ENCODE peak calls at places on chromosomes 4 and X, in six cellular contexts. A is ovary, H is SK-N-SH, O is HCT116, D is body of pancreas, T is H9. S is an unnamed sample. For H3K4me1, the result is how much of the 10 kb centered on the place peaks cover.

GRCh38 chr4:98733601-98734000 is 75.2 kb upstream of the TSPAN5 start:
- DNase-seq in A (no peak), O (no peak), T (no peak), H (no peak), D (no peak), S (no peak)

GRCh38 chr4:5976921-5977320 is 41.3 kb downstream of the C4orf50 start:
- DNase-seq in T (peak), H (no peak), A (no peak), O (no peak), D (no peak), S (no peak)

GRCh38 chr4:142645478-142646108 is 200.5 kb downstream of the INPP4B start:
- DNase-seq in O (no peak), A (no peak), H (no peak), T (no peak), D (no peak), S (no peak)

GRCh38 chr4:115370012-115370411 is 256.6 kb upstream of the NDST4 start:
- DNase-seq in O (no peak), H (no peak), D (no peak), T (no peak), A (no peak), S (no peak)

GRCh38 chr4:136438645-136439044 is 1093.6 kb downstream of the PCDH18 start:
- DNase-seq in T (no peak), O (no peak), A (no peak), H (no peak), D (no peak), S (no peak)

GRCh38 chr4:82780398-82781231 is 18.0 kb downstream of the SCD5 start:
- DNase-seq in D (peak), A (peak), H (peak), O (no peak), T (peak), S (peak)

GRCh38 chr4:53015681-53016080 is 153.6 kb downstream of the RASL11B start:
- DNase-seq in A (peak), O (peak), T (peak), D (peak), H (peak), S (no peak)

GRCh38 chr4:123977623-123978022 is 581.0 kb downstream of the SPRY1 start:
- DNase-seq in O (no peak), T (no peak), A (no peak), H (no peak), D (no peak), S (no peak)

GRCh38 chrX:151974336-151975227 is at the start of gene GABRE:
- DNase-seq in T (peak), H (peak), O (no peak), A (peak), D (peak), S (peak)

GRCh38 chrX:13151806-13152510 is 107.5 kb upstream of the FAM9C start:
- DNase-seq in D (no peak), O (no peak), A (no peak), T (no peak), H (no peak), S (no peak)

GRCh38 chrX:71671043-71671829 is 3.9 kb downstream of the LOC101059915 start:
- DNase-seq in T (no peak), A (no peak), H (no peak), O (no peak), D (no peak), S (no peak)

GRCh38 chrX:107760304-107761077 is 15.1 kb downstream of the TSC22D3 start:
- DNase-seq in H (no peak), A (no peak), D (no peak), T (no peak), O (no peak), S (no peak)
- H3K4me1 ChIP-seq in H (under half), A (under half), D (under half), T (under half), O (under half), S (under half)

DNA sequence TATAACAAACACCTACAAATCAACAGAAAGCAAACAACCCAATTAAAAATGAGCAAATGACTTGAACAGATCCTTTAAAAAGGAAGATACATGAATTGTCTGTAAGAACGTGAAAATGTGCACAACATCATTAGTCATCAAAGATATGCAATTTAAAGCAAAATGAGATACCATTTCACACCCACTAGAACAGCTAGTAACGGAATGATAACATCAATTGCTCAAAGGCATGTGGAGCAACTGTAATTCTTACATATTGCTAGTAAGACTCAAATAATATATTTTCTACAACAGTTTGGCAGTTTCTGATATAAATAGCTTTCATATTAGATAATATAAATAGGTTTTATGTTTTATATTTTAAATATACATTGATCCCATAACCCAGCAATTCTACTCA is 82.5 kb downstream of the LCORL start:
- DNase-seq in H (no peak), T (no peak), A (no peak), O (no peak), D (no peak), S (no peak)
- TF ChIP-seq CTCF in H (no peak), T (no peak), A (no peak), O (no peak), D (no peak), S (no peak)

DNA sequence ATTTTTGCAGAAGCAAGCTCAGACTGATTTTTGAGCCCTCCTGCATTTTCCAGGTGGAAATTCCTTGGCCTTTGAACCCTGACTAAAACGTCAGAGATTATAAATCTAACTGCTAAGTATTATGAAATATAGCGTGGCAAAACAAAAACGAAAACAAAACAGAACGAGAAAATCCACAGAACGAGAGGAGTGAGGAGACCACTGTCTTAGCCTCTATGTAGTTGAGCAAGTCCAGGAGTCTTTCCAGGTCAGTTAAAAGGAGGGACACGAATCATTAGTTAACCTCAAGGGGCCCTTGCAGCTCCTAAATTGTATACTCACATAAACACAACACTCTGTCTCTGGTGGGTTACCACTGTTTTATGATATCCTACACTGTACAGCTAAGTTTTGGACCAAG is 80.2 kb downstream of the SYNPO2 start:
- DNase-seq in D (no peak), H (no peak), O (no peak), A (no peak), T (no peak), S (no peak)
- H3K4me1 ChIP-seq in D (under half), H (under half), O (under half), A (under half), T (under half), S (under half)

GRCh38 chr4:147594107-147594506 is 23.1 kb upstream of the TMEM184C start:
- DNase-seq in T (no peak), H (no peak), O (no peak), D (no peak), A (no peak), S (no peak)
- TF ChIP-seq CTCF in T (peak), H (no peak), O (peak), D (no peak), A (no peak), S (no peak)

DNA sequence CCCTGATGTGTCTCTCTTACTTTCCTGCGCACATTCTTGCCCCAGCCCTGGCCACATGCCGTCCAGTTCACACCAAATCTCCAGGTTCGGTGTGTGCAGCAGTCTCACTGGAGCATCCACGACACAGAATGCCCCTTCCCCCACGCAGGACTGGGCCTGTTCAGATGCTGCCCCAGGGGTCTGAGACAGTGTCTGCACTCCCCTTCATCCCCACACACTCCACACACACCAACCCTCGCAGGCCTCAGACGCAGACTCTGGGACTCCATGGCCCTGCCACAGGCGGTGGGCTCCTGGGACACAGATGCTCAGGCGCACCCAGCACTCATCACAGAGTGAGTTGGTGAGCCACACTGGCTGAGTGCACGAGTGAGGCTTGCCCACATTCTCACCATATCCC is 83.9 kb downstream of the AFAP1 start:
- DNase-seq in O (no peak), H (peak), T (no peak), A (no peak), D (no peak), S (no peak)
- H3K4me1 ChIP-seq in O (under half), H (half or more), T (under half), A (under half), D (under half), S (under half)

DNA sequence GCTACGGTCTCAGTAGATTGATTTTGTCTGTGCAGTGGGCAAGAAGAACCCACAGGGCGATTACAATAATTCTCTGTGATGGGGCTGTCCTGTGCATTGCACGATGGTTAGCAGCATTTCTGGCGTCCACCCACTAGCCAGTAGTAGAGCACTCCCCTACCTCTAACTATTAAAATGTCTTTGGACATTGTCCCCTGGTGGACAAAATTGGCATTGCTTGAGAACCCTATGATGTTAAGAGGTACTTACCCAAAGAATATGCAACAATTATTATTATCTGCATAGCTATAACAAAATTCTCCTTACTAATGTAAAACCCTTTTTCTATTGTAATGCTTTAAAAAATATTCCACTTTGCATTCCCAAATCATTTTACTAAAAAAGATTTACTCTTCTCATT is 109.5 kb upstream of the VCX3A start:
- DNase-seq in H (peak), D (no peak), O (no peak), A (no peak), T (no peak), S (no peak)
- TF ChIP-seq CTCF in H (peak), D (no peak), O (no peak), A (no peak), T (peak), S (no peak)

DNA sequence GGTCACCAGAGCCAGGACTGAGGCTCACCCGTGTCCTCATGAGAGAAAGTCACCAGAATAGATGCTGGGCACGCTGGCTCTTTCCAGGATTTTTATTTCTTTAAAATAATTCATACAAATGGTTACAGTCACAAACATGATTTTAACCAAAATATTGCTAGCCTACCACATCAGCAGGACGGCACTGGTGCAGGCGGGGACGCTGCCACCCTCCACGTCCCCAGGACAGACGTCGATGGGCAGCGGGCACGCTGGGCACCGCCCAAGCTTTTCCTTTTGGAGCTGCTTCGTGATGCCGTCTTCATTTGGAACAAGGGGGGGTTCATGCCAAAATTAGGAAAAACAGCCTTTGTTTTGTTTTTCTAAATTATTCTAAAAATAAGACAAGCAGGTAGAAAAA is 37.6 kb downstream of the CTBP1 start:
- DNase-seq in H (no peak), O (no peak), A (no peak), D (no peak), T (no peak), S (no peak)
- H3K4me1 ChIP-seq in H (under half), O (under half), A (under half), D (half or more), T (under half), S (under half)

DNA sequence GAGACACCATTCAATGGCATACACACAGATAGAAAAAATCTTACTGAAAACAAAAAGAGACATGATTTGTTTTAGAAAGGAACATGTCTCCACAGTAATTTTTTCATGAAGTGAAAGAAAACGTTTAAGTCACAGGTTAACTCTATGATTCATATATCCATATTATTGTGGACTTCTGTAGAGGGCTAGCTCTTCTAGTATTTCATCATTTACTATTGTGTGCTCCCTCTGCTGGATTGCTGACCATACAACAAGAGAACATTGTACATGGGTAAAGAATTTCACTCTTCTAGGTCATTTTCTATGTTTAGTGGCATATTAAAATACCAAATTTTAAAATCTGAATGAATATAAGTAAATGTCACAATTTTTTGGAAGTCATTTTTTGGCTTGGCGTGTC is 91.8 kb upstream of the POU3F4 start:
- DNase-seq in O (no peak), D (no peak), A (no peak), H (peak), T (no peak), S (no peak)
- TF ChIP-seq CTCF in O (no peak), D (no peak), A (no peak), H (peak), T (peak), S (no peak)

GRCh38 chr4:8225704-8226443 is 26.8 kb downstream of the SH3TC1 start:
- DNase-seq in A (no peak), T (peak), D (no peak), O (no peak), H (peak), S (peak)
- H3K4me1 ChIP-seq in A (under half), T (under half), D (under half), O (under half), H (under half), S (under half)

GRCh38 chr4:100933628-100934027 is 413.7 kb downstream of the PPP3CA start:
- DNase-seq in D (no peak), T (no peak), H (no peak), A (no peak), O (no peak), S (no peak)

GRCh38 chr4:100929753-100930152 is 411.9 kb upstream of the EMCN start:
- DNase-seq in H (no peak), O (no peak), A (no peak), D (no peak), T (no peak), S (no peak)

GRCh38 chr4:100938698-100939097 is 408.6 kb downstream of the PPP3CA start:
- DNase-seq in H (no peak), T (no peak), D (no peak), O (no peak), A (no peak), S (no peak)

GRCh38 chr4:100936676-100937390 is 410.5 kb downstream of the PPP3CA start:
- DNase-seq in O (no peak), A (no peak), D (no peak), H (no peak), T (no peak), S (no peak)

GRCh38 chr4:100935090-100935489 is 412.2 kb downstream of the PPP3CA start:
- DNase-seq in A (no peak), H (peak), O (peak), D (no peak), T (no peak), S (no peak)
- TF ChIP-seq CTCF in A (no peak), H (peak), O (peak), D (no peak), T (peak), S (no peak)